ENCODE peak calls at places on chromosomes 1 and 21, in six cellular contexts. L is activated CD8-positive, alpha-beta memory T cell treated with anti-CD3 and anti-CD28 coated beads, Interleukin-2, amount 50 U/mL, for 4 hours; R is activated CD4-positive, alpha-beta T cell treated with anti-CD3 and anti-CD28 coated beads for 24 hours; E is HFF-Myc; O is Calu3; C is NCI-H1694. G is an unnamed sample.

GRCh38 chr1:245663373-245663772 is 508.6 kb downstream of the KIF26B start:
- DNase-seq in E (no peak), L (no peak), O (no peak), R (no peak), C (no peak), G (no peak)

GRCh38 chr1:163875214-163875926 is 553.6 kb downstream of the NUF2 start:
- DNase-seq in R (no peak), E (peak; percentile 96), L (no peak), O (no peak), C (no peak), G (no peak)

GRCh38 chr1:165539306-165539705 is 4.5 kb upstream of the LRRC52 start:
- DNase-seq in O (peak; percentile 68), L (no peak), E (no peak), R (no peak), C (no peak), G (no peak)

GRCh38 chr1:107820797-107821196 is 144.2 kb downstream of the VAV3 start:
- DNase-seq in O (no peak), E (no peak), L (no peak), R (no peak), C (no peak), G (no peak)

GRCh38 chr1:19074361-19074901 is 118.0 kb upstream of the IFFO2 start:
- DNase-seq in L (peak; percentile 47), R (peak; percentile 12), E (no peak), C (no peak), O (no peak), G (no peak)

GRCh38 chr21:34498623-34499022 is 13.4 kb downstream of the KCNE1 start:
- DNase-seq in L (no peak), C (no peak), E (no peak), R (no peak), O (no peak), G (no peak)

GRCh38 chr1:100866041-100866900 is 28.4 kb downstream of the EXTL2 start:
- DNase-seq in O (no peak), R (no peak), L (no peak), E (no peak), C (peak; percentile 50), G (no peak)

GRCh38 chr1:117150316-117150715 is 28.8 kb upstream of the TRIM45 start:
- DNase-seq in C (no peak), O (no peak), R (no peak), L (no peak), E (no peak), G (no peak)

GRCh38 chr1:39646232-39647081 is 7.0 kb upstream of the HEYL start:
- DNase-seq in L (no peak), C (peak; percentile 100), O (no peak), E (peak; percentile 87), R (no peak), G (no peak)

GRCh38 chr1:6485937-6486250 is 5.6 kb downstream of the PLEKHG5 start:
- DNase-seq in E (no peak), O (no peak), R (no peak), L (no peak), C (no peak), G (no peak)

GRCh38 chr1:197955486-197956394 is 38.6 kb downstream of the LHX9 start:
- DNase-seq in E (no peak), C (no peak), R (no peak), O (peak; percentile 38), L (no peak), G (no peak)

GRCh38 chr1:158246650-158247049 is 7.6 kb upstream of the CD1A start:
- DNase-seq in C (no peak), R (no peak), O (no peak), L (no peak), E (no peak), G (no peak)

GRCh38 chr1:43235451-43236121 is 34.2 kb upstream of the TMEM125 start:
- DNase-seq in O (no peak), L (no peak), C (no peak), E (no peak), R (no peak), G (peak; percentile 68)

GRCh38 chr1:84603941-84604830 is 29.9 kb upstream of the CTBS start:
- DNase-seq in L (no peak), R (no peak), O (peak; percentile 38), C (no peak), E (peak; percentile 85), G (no peak)

GRCh38 chr1:110292327-110292741 is 46.8 kb upstream of the RBM15 start:
- DNase-seq in R (no peak), O (peak; percentile 14), C (no peak), E (no peak), L (no peak), G (no peak)

GRCh38 chr1:74729741-74730478 is 2.9 kb downstream of the CRYZ start:
- DNase-seq in E (peak; percentile 63), C (no peak), L (no peak), R (no peak), O (no peak), G (no peak)

GRCh38 chr1:10063878-10064277 is 31.1 kb downstream of the UBE4B start:
- DNase-seq in C (no peak), O (no peak), R (no peak), L (no peak), E (no peak), G (no peak)

GRCh38 chr1:31760422-31760900 is 3.7 kb downstream of the ADGRB2 start:
- DNase-seq in C (no peak), E (no peak), O (no peak), L (peak; percentile 24), R (no peak), G (no peak)

GRCh38 chr1:208207388-208208131 is 36.6 kb downstream of the PLXNA2 start:
- DNase-seq in O (peak; percentile 55), E (no peak), L (no peak), C (no peak), R (no peak), G (no peak)

GRCh38 chr1:30197616-30197934 is 525.8 kb downstream of the MATN1 start:
- DNase-seq in O (no peak), R (no peak), E (no peak), L (no peak), C (no peak), G (no peak)

GRCh38 chr1:98884864-98885263 is 119.8 kb downstream of the PLPPR5 start:
- DNase-seq in C (no peak), O (no peak), L (no peak), R (no peak), E (no peak), G (no peak)